ENCODE peak calls at places on chromosomes 7 and 10, in seven cellular contexts. Y is left ventricle myocardium inferior; N is CD8-positive, alpha-beta T cell; Z is tibial artery; D is adrenal gland; M is GM23248; E is heart left ventricle. W is an unnamed sample. For H3K4me1, the result is how much of the 10 kb centered on the place peaks cover.

GRCh38 chr7:98563183-98563495 is 53.9 kb upstream of the NPTX2 start:
- DNase-seq in Y (no peak), N (no peak), D (no peak), M (no peak), Z (no peak), E (no peak), W (no peak)

GRCh38 chr7:157770716-157771320 is 434.0 kb downstream of the DNAJB6 start:
- DNase-seq in Z (no peak), N (no peak), Y (no peak), E (no peak), M (no peak), D (no peak), W (peak)

GRCh38 chr7:129670636-129671035 is 59.1 kb downstream of the NRF1 start:
- DNase-seq in Z (no peak), M (peak), N (no peak), D (no peak), Y (no peak), E (no peak), W (no peak)

GRCh38 chr7:151381333-151382078 is 28.3 kb downstream of the WDR86 start:
- DNase-seq in E (peak), N (peak), D (no peak), M (peak), Y (no peak), Z (no peak), W (no peak)

GRCh38 chr7:18762189-18762588 is 266.6 kb downstream of the HDAC9 start:
- DNase-seq in E (no peak), M (peak), Z (no peak), Y (no peak), D (no peak), N (no peak), W (no peak)

GRCh38 chr10:74976565-74976964 is 134.9 kb upstream of the SAMD8 start:
- DNase-seq in E (no peak), Z (no peak), N (no peak), D (no peak), M (no peak), Y (no peak), W (no peak)

GRCh38 chr7:95244616-95245015 is 79.7 kb downstream of the PON1 start:
- DNase-seq in Y (no peak), M (no peak), E (no peak), N (no peak), Z (no peak), D (no peak), W (no peak)

GRCh38 chr7:40199076-40199802 is 64.4 kb downstream of the SUGCT start:
- DNase-seq in M (peak), Y (no peak), N (no peak), E (no peak), Z (no peak), D (no peak), W (no peak)

GRCh38 chr10:124604214-124605000 is 139.8 kb downstream of the FAM53B start:
- DNase-seq in M (no peak), Y (peak), Z (no peak), N (no peak), E (peak), D (peak), W (no peak)

GRCh38 chr10:84261236-84261635 is 16.4 kb downstream of the RGR start:
- DNase-seq in M (no peak), Y (no peak), E (no peak), Z (no peak), D (no peak), N (no peak), W (no peak)

GRCh38 chr7:24574365-24574764 is 1.1 kb downstream of the PALS2 start:
- DNase-seq in D (no peak), M (no peak), N (no peak), Z (no peak), E (no peak), Y (no peak), W (no peak)

GRCh38 chr10:102656791-102657371 is 12.6 kb downstream of the TRIM8 start:
- DNase-seq in N (no peak), Y (no peak), E (peak), Z (no peak), D (no peak), M (no peak), W (no peak)

GRCh38 chr10:14074062-14074884 is 256.5 kb downstream of the FRMD4A start:
- DNase-seq in Z (peak), M (peak), E (peak), D (peak), Y (peak), N (no peak), W (peak)

GRCh38 chr7:20172736-20173334 is 44.3 kb downstream of the MACC1 start:
- DNase-seq in M (peak), D (peak), Z (peak), Y (no peak), E (no peak), N (no peak), W (peak)

GRCh38 chr7:45682836-45683555 is 108.8 kb downstream of the ADCY1 start:
- DNase-seq in Z (no peak), E (no peak), D (no peak), M (peak), Y (no peak), N (no peak), W (no peak)

GRCh38 chr7:2118630-2119190 is 114.0 kb downstream of the MAD1L1 start:
- DNase-seq in M (no peak), Y (no peak), Z (no peak), E (no peak), D (no peak), N (no peak), W (no peak)

GRCh38 chr10:58358314-58358933 is 23.6 kb downstream of the UBE2D1 start:
- DNase-seq in M (no peak), N (no peak), D (no peak), E (no peak), Z (no peak), Y (no peak), W (no peak)

GRCh38 chr7:139730746-139731612 is 46.8 kb downstream of the HIPK2 start:
- DNase-seq in N (no peak), M (peak), Z (peak), E (no peak), D (peak), Y (peak), W (peak)
- H3K4me1 ChIP-seq in N (under half), M (half or more), Z (half or more), E (under half), D (half or more), Y (half or more), W (under half)

GRCh38 chr7:33998487-33998886 is 93.1 kb downstream of the BMPER start:
- DNase-seq in Z (peak), Y (no peak), D (no peak), E (no peak), N (no peak), M (no peak), W (peak)
- H3K4me1 ChIP-seq in Z (under half), Y (under half), D (under half), E (under half), N (under half), M (under half), W (under half)

GRCh38 chr7:130982160-130982638 is 248.2 kb upstream of the KLF14 start:
- DNase-seq in N (no peak), M (peak), Y (no peak), E (no peak), Z (no peak), D (no peak), W (no peak)
- H3K4me1 ChIP-seq in N (half or more), M (under half), Y (half or more), E (under half), Z (under half), D (half or more), W (under half)

GRCh38 chr7:116934580-116934979 is 18.7 kb upstream of the ST7 start:
- DNase-seq in D (no peak), M (no peak), E (no peak), Z (no peak), Y (no peak), N (no peak), W (no peak)

GRCh38 chr7:116930156-116930913 is 23.0 kb upstream of the ST7 start:
- DNase-seq in Z (peak), M (peak), E (peak), Y (peak), D (peak), N (peak), W (peak)

GRCh38 chr7:116929021-116929420 is 24.3 kb upstream of the ST7 start:
- DNase-seq in E (no peak), N (no peak), M (no peak), D (no peak), Y (no peak), Z (no peak), W (no peak)

GRCh38 chr7:116933465-116933864 is 19.8 kb upstream of the ST7 start:
- DNase-seq in M (no peak), E (no peak), D (no peak), N (no peak), Y (no peak), Z (no peak), W (no peak)

GRCh38 chr7:116932566-116932965 is 20.7 kb upstream of the ST7 start:
- DNase-seq in M (no peak), D (no peak), N (no peak), Y (no peak), Z (no peak), E (no peak), W (no peak)
- H3K4me1 ChIP-seq in M (under half), D (under half), N (under half), Y (under half), Z (under half), E (under half), W (under half)